ENCODE peak calls at places on chromosomes 6 and 20, in seven cellular contexts. B is choroid plexus epithelial cell, D is AG04450, L is right atrium auricular region, C is GM06990, H is GM12865, Y is endothelial cell of umbilical vein. P is an unnamed sample.

GRCh38 chr6:70257874-70258273 is 45.0 kb downstream of the COL9A1 start:
- DNase-seq in B (no peak), D (no peak), L (no peak), C (no peak), H (no peak), Y (no peak), P (no peak)

GRCh38 chr6:21885101-21885500 is 291.6 kb downstream of the SOX4 start:
- DNase-seq in B (peak; percentile 27), D (no peak), L (no peak), C (no peak), H (no peak), Y (no peak), P (no peak)

GRCh38 chr6:89205819-89206218 is 11.3 kb downstream of the GABRR1 start:
- DNase-seq in B (no peak), D (no peak), L (peak; percentile 36), C (no peak), H (no peak), Y (no peak), P (no peak)

GRCh38 chr6:21111399-21111725 is 482.2 kb upstream of the SOX4 start:
- DNase-seq in B (no peak), D (no peak), L (no peak), C (no peak), H (no peak), Y (peak; percentile 71), P (no peak)

GRCh38 chr20:2805682-2806350 is 5.4 kb upstream of the CPXM1 start:
- DNase-seq in B (no peak), D (no peak), L (no peak), C (no peak), H (no peak), Y (no peak), P (no peak)

GRCh38 chr6:47151232-47151898 is 109.2 kb upstream of the ADGRF1 start:
- DNase-seq in B (no peak), D (no peak), L (no peak), C (no peak), H (no peak), Y (no peak), P (no peak)

GRCh38 chr6:156777866-156778614 is 862 bp downstream of the ARID1B start:
- DNase-seq in B (peak; percentile 55), D (no peak), L (no peak), C (peak; percentile 82), H (peak; percentile 78), Y (peak; percentile 48), P (peak; percentile 54)

GRCh38 chr6:161242779-161243693 is 30.8 kb downstream of the AGPAT4 start:
- DNase-seq in B (no peak), D (no peak), L (peak; percentile 60), C (no peak), H (no peak), Y (no peak), P (peak; percentile 82)

GRCh38 chr6:34671801-34672656 is 24.5 kb downstream of the ILRUN start:
- DNase-seq in B (peak; percentile 33), D (no peak), L (no peak), C (peak; percentile 59), H (peak; percentile 94), Y (peak; percentile 27), P (no peak)

DNA sequence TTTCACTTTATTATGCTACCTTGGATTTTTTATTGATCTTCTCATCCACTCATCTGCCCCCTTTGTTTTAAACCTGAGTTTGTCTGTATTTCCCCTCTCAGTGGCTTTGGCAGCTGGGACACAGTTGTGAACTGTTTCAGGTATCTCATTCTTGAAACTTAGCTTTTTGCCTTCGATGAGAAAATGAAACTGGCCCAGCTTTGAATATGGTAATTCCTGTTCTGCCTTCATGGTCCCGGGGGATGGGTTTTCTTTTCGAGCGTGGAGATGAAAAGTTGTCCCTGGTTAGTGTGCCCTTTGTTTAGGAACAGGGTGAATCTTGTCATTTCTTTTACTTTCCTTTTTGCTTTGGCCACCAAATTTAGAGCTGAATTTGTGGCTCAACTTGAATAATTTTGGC is 25.6 kb downstream of the DHX35 start:
- DNase-seq in B (no peak), D (no peak), L (no peak), C (peak; percentile 44), H (peak; percentile 90), Y (no peak), P (no peak)
- H3K4me3 ChIP-seq in B (no peak overlapping the region), D (no peak overlapping the region), L (no peak overlapping the region), C (no peak overlapping the region), H (peak overlapping the region; percentile 40), Y (no peak overlapping the region), P (no peak overlapping the region)

GRCh38 chr6:53651764-53652401 is 13.7 kb downstream of the KLHL31 start:
- DNase-seq in B (peak; percentile 25), D (no peak), L (no peak), C (peak; percentile 75), H (peak; percentile 71), Y (peak; percentile 64), P (peak; percentile 33)
- TF ChIP-seq CTCF in B (peak; percentile 26), D (peak; percentile 24), L (peak; percentile 57), C (peak; percentile 8), H (peak; percentile 15), Y (no peak), P (peak; percentile 11)

GRCh38 chr6:57089265-57089664 is 723 bp upstream of the ZNF451 start:
- DNase-seq in B (no peak), D (no peak), L (no peak), C (no peak), H (no peak), Y (no peak), P (no peak)
- H3K4me3 ChIP-seq in B (peak overlapping the region; percentile 76), D (peak overlapping the region; percentile 35), L (no peak overlapping the region), C (peak overlapping the region; percentile 48), H (peak overlapping the region; percentile 46), Y (no peak overlapping the region), P (peak overlapping the region; percentile 56)

GRCh38 chr20:672975-673604 is 2.5 kb downstream of the SCRT2 start:
- DNase-seq in B (no peak), D (no peak), L (no peak), C (no peak), H (no peak), Y (no peak), P (no peak)
- TF ChIP-seq CTCF in B (peak; percentile 47), D (peak; percentile 11), L (peak; percentile 29), C (peak; percentile 43), H (peak; percentile 17), Y (no peak), P (peak; percentile 21)

GRCh38 chr6:113859349-113860164 is 2.4 kb downstream of the MARCKS start:
- DNase-seq in B (peak; percentile 60), D (no peak), L (no peak), C (peak; percentile 19), H (peak; percentile 20), Y (peak; percentile 28), P (peak; percentile 55)

GRCh38 chr6:113858605-113859348 is 1.6 kb downstream of the MARCKS start:
- DNase-seq in B (peak; percentile 93), D (peak; percentile 79), L (peak; percentile 85), C (peak; percentile 96), H (peak; percentile 98), Y (peak; percentile 92), P (peak; percentile 90)

GRCh38 chr6:113858067-113858604 is 991 bp downstream of the MARCKS start:
- DNase-seq in B (peak; percentile 61), D (no peak), L (peak; percentile 60), C (peak; percentile 55), H (peak; percentile 76), Y (peak; percentile 58), P (peak; percentile 65)

GRCh38 chr6:113862112-113862511 is 5.0 kb downstream of the MARCKS start:
- DNase-seq in B (peak; percentile 26), D (no peak), L (no peak), C (no peak), H (no peak), Y (no peak), P (no peak)

DNA sequence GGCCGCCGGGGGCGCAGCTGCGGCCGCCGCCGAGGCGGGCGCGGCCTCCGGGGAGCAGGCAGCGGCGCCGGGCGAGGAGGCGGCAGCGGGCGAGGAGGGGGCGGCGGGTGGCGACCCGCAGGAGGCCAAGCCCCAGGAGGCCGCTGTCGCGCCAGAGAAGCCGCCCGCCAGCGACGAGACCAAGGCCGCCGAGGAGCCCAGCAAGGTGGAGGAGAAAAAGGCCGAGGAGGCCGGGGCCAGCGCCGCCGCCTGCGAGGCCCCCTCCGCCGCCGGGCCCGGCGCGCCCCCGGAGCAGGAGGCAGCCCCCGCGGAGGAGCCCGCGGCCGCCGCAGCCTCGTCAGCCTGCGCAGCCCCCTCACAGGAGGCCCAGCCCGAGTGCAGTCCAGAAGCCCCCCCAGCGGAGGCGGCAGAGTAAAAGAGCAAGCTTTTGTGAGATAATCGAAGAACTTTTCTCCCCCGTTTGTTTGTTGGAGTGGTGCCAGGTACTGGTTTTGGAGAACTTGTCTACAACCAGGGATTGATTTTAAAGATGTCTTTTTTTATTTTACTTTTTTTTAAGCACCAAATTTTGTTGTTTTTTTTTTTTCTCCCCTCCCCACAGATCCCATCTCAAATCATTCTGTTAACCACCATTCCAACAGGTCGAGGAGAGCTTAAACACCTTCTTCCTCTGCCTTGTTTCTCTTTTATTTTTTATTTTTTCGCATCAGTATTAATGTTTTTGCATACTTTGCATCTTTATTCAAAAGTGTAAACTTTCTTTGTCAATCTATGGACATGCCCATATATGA is 3.2 kb downstream of the MARCKS start:
- DNase-seq in B (peak; percentile 63), D (no peak), L (peak; percentile 62), C (no peak), H (peak; percentile 20), Y (peak; percentile 34), P (no peak)
- H3K4me3 ChIP-seq in B (peak overlapping the region; percentile 99), D (peak overlapping the region; percentile 87), L (peak overlapping the region; percentile 60), C (no peak overlapping the region), H (peak overlapping the region; percentile 21), Y (peak overlapping the region; percentile 52), P (peak overlapping the region; percentile 98)

GRCh38 chr20:23702021-23702420 is 13.2 kb upstream of the CST4 start:
- DNase-seq in B (peak; percentile 48), D (no peak), L (no peak), C (no peak), H (no peak), Y (no peak), P (no peak)

GRCh38 chr20:23700931-23701330 is 12.1 kb upstream of the CST4 start:
- DNase-seq in B (no peak), D (no peak), L (no peak), C (no peak), H (no peak), Y (no peak), P (no peak)

GRCh38 chr20:23692725-23693124 is 3.9 kb upstream of the CST4 start:
- DNase-seq in B (no peak), D (no peak), L (no peak), C (no peak), H (no peak), Y (no peak), P (no peak)

GRCh38 chr20:23697947-23698346 is 9.1 kb upstream of the CST4 start:
- DNase-seq in B (no peak), D (no peak), L (no peak), C (no peak), H (peak; percentile 14), Y (no peak), P (no peak)
- TF ChIP-seq CTCF in B (no peak), D (no peak), L (no peak), C (no peak), H (no peak), Y (no peak), P (no peak)

DNA sequence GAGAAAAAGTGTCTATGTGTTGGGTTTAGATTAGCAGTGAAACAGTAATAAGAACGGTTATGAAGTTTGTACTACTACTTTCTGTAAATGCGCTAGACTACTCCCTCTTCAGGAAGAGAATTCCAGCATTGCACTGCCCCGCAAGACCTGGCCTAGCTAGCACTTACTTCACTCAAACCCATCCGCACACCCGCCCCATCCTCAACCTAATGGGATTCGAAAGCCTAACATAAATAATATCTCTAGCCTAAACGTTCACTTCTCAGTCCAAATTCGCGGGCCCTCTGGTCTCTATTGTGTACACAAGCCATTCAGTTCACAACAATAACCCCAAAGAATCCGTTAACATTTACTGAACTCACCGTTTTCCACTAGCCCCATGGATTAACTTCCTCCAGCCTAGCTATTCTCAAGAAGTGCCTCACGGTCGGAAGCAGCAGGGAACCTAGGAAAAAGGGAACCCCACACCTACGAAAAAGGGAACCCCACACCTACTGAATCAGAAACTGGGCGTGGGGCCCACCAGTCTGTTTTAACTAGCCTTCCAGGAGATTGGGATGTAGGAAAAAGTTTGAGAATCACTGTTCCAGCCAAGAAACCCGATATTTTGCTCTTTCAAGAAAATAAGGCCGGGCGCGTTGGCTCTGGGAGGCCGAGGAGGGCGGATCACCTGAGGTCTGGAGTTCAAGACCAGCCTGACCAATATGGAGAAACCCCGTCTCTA is 45.4 kb upstream of the BTN3A2 start:
- DNase-seq in B (no peak), D (no peak), L (no peak), C (no peak), H (no peak), Y (no peak), P (no peak)
- H3K4me3 ChIP-seq in B (no peak overlapping the region), D (no peak overlapping the region), L (no peak overlapping the region), C (no peak overlapping the region), H (no peak overlapping the region), Y (no peak overlapping the region), P (no peak overlapping the region)